ENCODE peak calls at places on chromosomes 1 and 21, in nine cellular contexts. U is GDM1; N is NCI-H2029; C is naive thymus-derived CD4-positive, alpha-beta T cell; D is Daoy; O is activated CD4-positive, alpha-beta T cell treated with anti-CD3 and anti-CD28 coated beads, Interleukin-2, amount 10 ng/mL, durations not matched to agents 24 days and 14 days; R is bronchial epithelial cell; G is activated T-helper 1 cell treated with Interleukin-2 at 50 U/mL for 16 hours; A is IMR-90. Z is an unnamed sample.

GRCh38 chr1:240501115-240501514 is 110.8 kb downstream of the GREM2 start:
- DNase-seq in U (no peak), N (no peak), C (no peak), D (peak), O (no peak), R (no peak), G (no peak), A (peak), Z (peak)

GRCh38 chr21:38503588-38503987 is 5.3 kb upstream of the ERG start:
- DNase-seq in U (no peak), N (no peak), C (no peak), D (no peak), O (no peak), R (no peak), G (no peak), A (peak), Z (no peak)

GRCh38 chr1:94901841-94902240 is 25.1 kb downstream of the CNN3 start:
- DNase-seq in U (no peak), N (no peak), C (no peak), D (no peak), O (no peak), R (no peak), G (no peak), A (no peak), Z (no peak)

GRCh38 chr1:165600793-165601192 is 30.2 kb upstream of the MGST3 start:
- DNase-seq in U (no peak), N (no peak), C (no peak), D (no peak), O (no peak), R (no peak), G (no peak), A (no peak), Z (no peak)

GRCh38 chr1:157377216-157377821 is 175.0 kb downstream of the FCRL5 start:
- DNase-seq in U (peak), N (peak), C (no peak), D (peak), O (peak), R (peak), G (no peak), A (peak), Z (peak)

GRCh38 chr1:37434292-37434907 is 40.0 kb upstream of the ZC3H12A start:
- DNase-seq in U (peak), N (peak), C (peak), D (peak), O (peak), R (no peak), G (peak), A (peak), Z (peak)

GRCh38 chr1:51517361-51518032 is 1.6 kb downstream of the EPS15 start:
- DNase-seq in U (no peak), N (no peak), C (no peak), D (peak), O (no peak), R (peak), G (no peak), A (peak), Z (no peak)

GRCh38 chr1:42420911-42421585 is 34.8 kb downstream of the ZMYND12 start:
- DNase-seq in U (no peak), N (peak), C (no peak), D (peak), O (no peak), R (peak), G (no peak), A (peak), Z (peak)

GRCh38 chr1:2875677-2876531 is 74.4 kb upstream of the TTC34 start:
- DNase-seq in U (no peak), N (no peak), C (no peak), D (peak), O (no peak), R (no peak), G (no peak), A (no peak), Z (no peak)

GRCh38 chr1:231192620-231193163 is 30.8 kb downstream of the TRIM67 start:
- DNase-seq in U (no peak), N (peak), C (no peak), D (peak), O (no peak), R (no peak), G (no peak), A (no peak), Z (peak)

GRCh38 chr1:54273837-54274192 is 73.8 kb downstream of the MRPL37 start:
- DNase-seq in U (no peak), N (no peak), C (no peak), D (peak), O (no peak), R (no peak), G (no peak), A (no peak), Z (peak)

GRCh38 chr1:183070923-183071618 is 47.9 kb downstream of the LAMC1 start:
- DNase-seq in U (no peak), N (no peak), C (no peak), D (peak), O (no peak), R (no peak), G (no peak), A (peak), Z (peak)

GRCh38 chr1:170471310-170471839 is 60.6 kb upstream of the GORAB start:
- DNase-seq in U (no peak), N (no peak), C (no peak), D (no peak), O (no peak), R (no peak), G (no peak), A (peak), Z (no peak)

GRCh38 chr1:150813028-150813707 is 5.1 kb upstream of the CTSK start:
- DNase-seq in U (peak), N (peak), C (no peak), D (peak), O (peak), R (peak), G (no peak), A (peak), Z (peak)

GRCh38 chr1:114002492-114003290 is 23.4 kb downstream of the OLFML3 start:
- DNase-seq in U (no peak), N (no peak), C (no peak), D (no peak), O (no peak), R (no peak), G (no peak), A (no peak), Z (no peak)

GRCh38 chr21:45974073-45975016 is 7.2 kb upstream of the COL6A1 start:
- DNase-seq in U (no peak), N (no peak), C (no peak), D (peak), O (peak), R (no peak), G (no peak), A (peak), Z (peak)

GRCh38 chr1:87212431-87213125 is 116.1 kb upstream of the LMO4 start:
- DNase-seq in U (no peak), N (no peak), C (no peak), D (no peak), O (no peak), R (no peak), G (no peak), A (no peak), Z (no peak)

GRCh38 chr1:66705100-66705499 is 47.2 kb upstream of the DYNLT5 start:
- DNase-seq in U (no peak), N (no peak), C (no peak), D (no peak), O (no peak), R (peak), G (no peak), A (no peak), Z (no peak)

GRCh38 chr21:18369115-18369514 is 34.5 kb downstream of the TMPRSS15 start:
- DNase-seq in U (no peak), N (no peak), C (no peak), D (no peak), O (no peak), R (no peak), G (no peak), A (no peak), Z (peak)

GRCh38 chr1:40267767-40268187 is 9.7 kb downstream of the ZMPSTE24 start:
- DNase-seq in U (no peak), N (no peak), C (no peak), D (peak), O (no peak), R (peak), G (no peak), A (peak), Z (peak)

GRCh38 chr1:19672237-19672636 is 7.6 kb downstream of the HTR6 start:
- DNase-seq in U (no peak), N (no peak), C (no peak), D (no peak), O (no peak), R (no peak), G (no peak), A (no peak), Z (no peak)

GRCh38 chr1:76868154-76868882 is 1.0 kb downstream of the ST6GALNAC5 start:
- DNase-seq in U (no peak), N (no peak), C (peak), D (peak), O (peak), R (no peak), G (no peak), A (peak), Z (no peak)

GRCh38 chr1:165137551-165138316 is 218.8 kb downstream of the LMX1A start:
- DNase-seq in U (no peak), N (no peak), C (no peak), D (no peak), O (no peak), R (no peak), G (no peak), A (no peak), Z (no peak)

GRCh38 chr1:166489356-166489669 is 322.5 kb upstream of the FAM78B start:
- DNase-seq in U (no peak), N (no peak), C (no peak), D (no peak), O (no peak), R (no peak), G (no peak), A (no peak), Z (no peak)

GRCh38 chr1:110003747-110004428 is 19.3 kb downstream of the AHCYL1 start:
- DNase-seq in U (peak), N (no peak), C (no peak), D (peak), O (peak), R (peak), G (no peak), A (peak), Z (peak)

GRCh38 chr1:185073725-185074124 is 28.4 kb downstream of the RNF2 start:
- DNase-seq in U (no peak), N (no peak), C (no peak), D (peak), O (no peak), R (no peak), G (no peak), A (peak), Z (no peak)

GRCh38 chr1:27941671-27942540 is 7.1 kb downstream of the SMPDL3B start:
- DNase-seq in U (no peak), N (no peak), C (no peak), D (no peak), O (no peak), R (no peak), G (no peak), A (no peak), Z (no peak)

GRCh38 chr21:33234618-33235520 is 5.1 kb downstream of the IFNAR2 start:
- DNase-seq in U (no peak), N (no peak), C (no peak), D (no peak), O (no peak), R (no peak), G (no peak), A (no peak), Z (no peak)

GRCh38 chr1:206030714-206031113 is 7.0 kb upstream of the CTSE start:
- DNase-seq in U (peak), N (peak), C (peak), D (peak), O (peak), R (peak), G (peak), A (peak), Z (peak)

GRCh38 chr1:46401964-46402626 is 8.0 kb downstream of the FAAH start:
- DNase-seq in U (no peak), N (peak), C (no peak), D (peak), O (no peak), R (peak), G (no peak), A (peak), Z (peak)

GRCh38 chr1:52659851-52660596 is 27.1 kb downstream of the SHISAL2A start:
- DNase-seq in U (no peak), N (no peak), C (no peak), D (no peak), O (no peak), R (peak), G (no peak), A (no peak), Z (no peak)

GRCh38 chr1:178574345-178574744 is 61.4 kb downstream of the TEX35 start:
- DNase-seq in U (no peak), N (no peak), C (no peak), D (no peak), O (no peak), R (no peak), G (no peak), A (no peak), Z (no peak)

GRCh38 chr1:27026621-27027574 is 14.2 kb upstream of the TENT5B start:
- DNase-seq in U (no peak), N (peak), C (no peak), D (peak), O (no peak), R (peak), G (no peak), A (peak), Z (peak)

GRCh38 chr1:50644447-50645105 is 221.3 kb upstream of the DMRTA2 start:
- DNase-seq in U (no peak), N (no peak), C (no peak), D (no peak), O (no peak), R (peak), G (no peak), A (peak), Z (no peak)

GRCh38 chr1:167339405-167339804 is 118.7 kb downstream of the POU2F1 start:
- DNase-seq in U (no peak), N (no peak), C (no peak), D (no peak), O (no peak), R (no peak), G (no peak), A (no peak), Z (no peak)

GRCh38 chr21:34367320-34367935 is 3.6 kb downstream of the KCNE2 start:
- DNase-seq in U (peak), N (peak), C (peak), D (peak), O (peak), R (peak), G (no peak), A (peak), Z (peak)

GRCh38 chr1:192887426-192887825 is 78.6 kb downstream of the RGS2 start:
- DNase-seq in U (no peak), N (no peak), C (no peak), D (no peak), O (no peak), R (no peak), G (no peak), A (no peak), Z (no peak)

GRCh38 chr1:168693872-168694238 is 35.2 kb downstream of the DPT start:
- DNase-seq in U (no peak), N (no peak), C (no peak), D (no peak), O (no peak), R (no peak), G (no peak), A (no peak), Z (no peak)

GRCh38 chr1:229854620-229855019 is 212.4 kb upstream of the GALNT2 start:
- DNase-seq in U (no peak), N (no peak), C (no peak), D (no peak), O (no peak), R (no peak), G (no peak), A (no peak), Z (no peak)